ENCODE peak calls at places on chromosomes 13 and 19, in six cellular contexts. J is mesendoderm, N is neuronal stem cell, K is mesenchymal stem cell, B is H1, P is H9. L is an unnamed sample.

GRCh38 chr19:821976-822773 is 420 bp upstream of the PLPPR3 start:
- DNase-seq in J (no peak), K (no peak), N (peak; percentile 79), B (no peak), P (peak; percentile 71), L (no peak)

GRCh38 chr13:113084943-113085540 is 20.5 kb upstream of the F7 start:
- DNase-seq in P (no peak), K (no peak), B (no peak), N (no peak), J (no peak), L (no peak)

GRCh38 chr13:33004454-33004853 is 11.8 kb upstream of the KL start:
- DNase-seq in J (peak; percentile 40), K (peak; percentile 9), B (no peak), P (no peak), N (no peak), L (no peak)

GRCh38 chr13:98384739-98385138 is 192.2 kb downstream of the STK24 start:
- DNase-seq in J (no peak), N (no peak), B (no peak), P (no peak), K (peak; percentile 84), L (peak; percentile 63)

GRCh38 chr13:43924549-43925245 is 45.0 kb downstream of the LACC1 start:
- DNase-seq in K (no peak), B (no peak), N (no peak), P (no peak), J (no peak), L (no peak)

GRCh38 chr19:53644061-53644816 is 12.4 kb downstream of the DPRX start:
- DNase-seq in J (peak; percentile 33), P (peak; percentile 49), K (no peak), N (no peak), B (no peak), L (no peak)

GRCh38 chr19:5686647-5687359 is 3.3 kb upstream of the RPL36 start:
- DNase-seq in N (peak; percentile 96), K (peak; percentile 91), J (peak; percentile 96), P (peak; percentile 97), B (peak; percentile 90), L (peak; percentile 83)

GRCh38 chr13:20441066-20441465 is 84.6 kb downstream of the CRYL1 start:
- DNase-seq in B (no peak), J (no peak), K (no peak), N (no peak), P (no peak), L (no peak)

GRCh38 chr13:57311009-57311586 is 144.1 kb downstream of the PRR20E start:
- DNase-seq in J (peak; percentile 47), B (peak; percentile 10), K (no peak), P (peak; percentile 51), N (peak; percentile 21), L (no peak)

GRCh38 chr19:47842941-47843340 is 16.1 kb upstream of the TPRX2 start:
- DNase-seq in B (no peak), P (no peak), N (no peak), J (no peak), K (no peak), L (no peak)

GRCh38 chr13:38223093-38223492 is 126.6 kb upstream of the UFM1 start:
- DNase-seq in B (peak; percentile 17), K (peak; percentile 31), P (no peak), J (peak; percentile 68), N (peak; percentile 38), L (peak; percentile 1)

GRCh38 chr13:71624641-71625040 is 242.4 kb downstream of the DACH1 start:
- DNase-seq in B (no peak), K (peak; percentile 44), N (peak; percentile 14), P (no peak), J (peak; percentile 72), L (no peak)

GRCh38 chr19:4744451-4745170 is 21.0 kb upstream of the DPP9 start:
- DNase-seq in J (no peak), K (peak; percentile 76), B (no peak), N (no peak), P (no peak), L (peak; percentile 95)

GRCh38 chr13:32581177-32581786 is 5.0 kb upstream of the PDS5B start:
- DNase-seq in B (no peak), J (no peak), N (no peak), K (peak; percentile 35), P (no peak), L (peak; percentile 47)

GRCh38 chr19:5109560-5109959 is 140.6 kb downstream of the KDM4B start:
- DNase-seq in J (peak; percentile 73), N (no peak), K (no peak), P (peak; percentile 69), B (no peak), L (no peak)

GRCh38 chr19:37695144-37695899 is 24.2 kb downstream of the ZNF607 start:
- DNase-seq in P (peak; percentile 49), J (no peak), K (no peak), N (no peak), B (no peak), L (no peak)

GRCh38 chr19:6412111-6412999 is 12.3 kb downstream of the KHSRP start:
- DNase-seq in P (peak; percentile 90), B (peak; percentile 57), N (no peak), K (no peak), J (peak; percentile 67), L (no peak)

GRCh38 chr19:46976845-46977320 is 42.8 kb upstream of the NPAS1 start:
- DNase-seq in J (peak; percentile 97), B (no peak), K (peak; percentile 91), P (peak; percentile 70), N (peak; percentile 30), L (peak; percentile 55)

GRCh38 chr19:1315470-1316166 is 29.9 kb downstream of the EFNA2 start:
- DNase-seq in K (peak; percentile 25), B (no peak), J (peak; percentile 49), N (no peak), P (peak; percentile 78), L (peak; percentile 25)

GRCh38 chr19:28737526-28737925 is 475.4 kb downstream of the UQCRFS1 start:
- DNase-seq in K (no peak), B (no peak), N (no peak), P (no peak), J (no peak), L (no peak)

GRCh38 chr13:46087481-46087880 is 17.4 kb downstream of the CPB2 start:
- DNase-seq in N (no peak), J (no peak), K (no peak), B (no peak), P (no peak), L (no peak)

GRCh38 chr19:1935484-1936208 is 5.3 kb upstream of the CSNK1G2 start:
- DNase-seq in J (peak; percentile 78), N (no peak), B (no peak), K (peak; percentile 31), P (no peak), L (peak; percentile 28)

GRCh38 chr13:93559718-93560117 is 333.1 kb downstream of the GPC6 start:
- DNase-seq in K (peak; percentile 65), B (no peak), J (no peak), N (no peak), P (no peak), L (peak; percentile 84)

GRCh38 chr19:8321067-8321759 is at the start of the genes NDUFA7 and RPS28:
- DNase-seq in B (peak; percentile 87), P (peak; percentile 94), J (peak; percentile 97), N (peak; percentile 97), K (peak; percentile 95), L (peak; percentile 94)

GRCh38 chr19:4914736-4915501 is 5.6 kb downstream of the UHRF1 start:
- DNase-seq in J (peak; percentile 40), N (no peak), P (no peak), B (no peak), K (peak; percentile 82), L (peak; percentile 69)

GRCh38 chr13:20492036-20492435 is 33.6 kb downstream of the CRYL1 start:
- DNase-seq in P (no peak), K (no peak), B (no peak), N (no peak), J (no peak), L (no peak)

GRCh38 chr19:12836529-12836863 is 1.8 kb upstream of the MAST1 start:
- DNase-seq in P (no peak), J (no peak), N (no peak), K (no peak), B (no peak), L (no peak)

GRCh38 chr19:18503337-18503970 is 18.4 kb downstream of the ELL start:
- DNase-seq in K (no peak), B (no peak), J (no peak), N (no peak), P (no peak), L (no peak)
- H3K23ac ChIP-seq in K (no peak overlapping the region), B (no peak overlapping the region), J (no peak overlapping the region), N (peak overlapping the region; percentile 25), P (no peak overlapping the region), L (peak overlapping the region; percentile 69)

GRCh38 chr19:36139473-36140288 is at the start of gene CAPNS1:
- DNase-seq in N (peak; percentile 97), B (peak; percentile 91), P (peak; percentile 98), K (peak; percentile 95), J (peak; percentile 98), L (peak; percentile 93)
- H3K23ac ChIP-seq in N (peak within 1 kb of the TSS; percentile 86), B (no peak within 1 kb of the TSS), P (no peak within 1 kb of the TSS), K (peak within 1 kb of the TSS; percentile 14), J (peak within 1 kb of the TSS; percentile 15), L (peak within 1 kb of the TSS; percentile 96)

GRCh38 chr13:109587689-109588088 is 198.7 kb downstream of the IRS2 start:
- DNase-seq in N (no peak), K (no peak), J (no peak), P (no peak), B (no peak), L (no peak)

GRCh38 chr13:109584844-109585361 is 201.5 kb downstream of the IRS2 start:
- DNase-seq in K (peak; percentile 11), N (no peak), J (peak; percentile 76), P (no peak), B (no peak), L (no peak)

DNA sequence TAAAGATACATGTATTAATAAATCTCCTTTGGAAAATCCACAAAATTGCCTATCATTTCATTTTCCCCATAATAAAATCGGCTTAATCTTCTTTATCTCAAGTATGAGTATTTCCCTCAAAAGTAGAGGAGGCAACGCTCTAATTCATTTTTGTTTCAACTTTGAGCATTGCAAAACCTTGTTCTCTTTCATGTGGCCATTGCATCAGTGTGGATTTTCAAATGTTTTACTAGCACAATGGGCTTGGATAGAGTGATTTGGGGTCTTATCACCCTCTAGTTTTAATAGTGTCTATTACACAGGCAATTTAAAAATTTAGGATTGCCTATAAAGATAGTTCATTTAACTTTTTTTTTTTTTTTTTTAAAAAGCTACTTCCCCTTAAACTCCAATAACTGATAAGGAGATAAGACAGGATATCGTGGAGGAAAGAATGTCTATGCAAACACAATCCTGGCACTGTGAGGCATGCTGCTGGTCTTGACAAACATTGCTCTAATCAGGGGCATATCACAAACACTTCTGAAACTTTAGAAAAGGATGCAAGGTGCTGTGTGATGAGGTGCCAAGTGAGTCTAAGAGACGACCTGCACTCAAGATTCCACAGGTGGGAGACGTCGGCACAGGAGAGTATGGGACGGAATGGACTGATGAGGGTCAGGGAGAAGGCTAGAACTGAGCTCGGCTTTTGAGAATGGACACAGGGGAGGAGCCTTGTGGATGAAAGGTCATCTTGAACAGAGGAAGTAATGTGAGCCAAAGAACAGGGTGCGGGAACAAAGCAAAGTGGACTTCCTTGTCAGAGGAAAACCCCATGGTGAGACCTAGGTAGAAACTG is 199.7 kb downstream of the IRS2 start:
- DNase-seq in N (no peak), J (peak; percentile 61), P (no peak), K (no peak), B (no peak), L (no peak)
- H3K23ac ChIP-seq in N (no peak overlapping the region), J (no peak overlapping the region), P (no peak overlapping the region), K (no peak overlapping the region), B (no peak overlapping the region), L (no peak overlapping the region)

DNA sequence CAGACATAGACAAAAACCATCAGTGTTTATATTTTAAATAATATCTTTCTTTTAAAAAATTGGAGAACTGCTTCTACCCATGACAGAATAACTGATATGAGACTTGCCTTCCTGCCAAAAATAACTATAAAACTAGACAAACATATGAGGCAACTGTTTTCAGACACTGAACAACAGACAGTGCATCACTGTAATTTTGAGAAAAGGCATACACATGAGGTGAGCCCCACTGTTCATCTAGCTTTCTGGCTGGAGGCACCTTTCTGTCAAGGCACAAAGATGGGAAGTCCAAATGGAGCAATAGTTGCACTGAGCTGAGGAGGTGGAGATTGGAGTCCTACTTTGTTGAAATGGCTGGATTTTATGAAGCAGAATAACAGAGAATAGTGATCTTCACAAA is 71.9 kb upstream of the ZNF507 start:
- DNase-seq in J (no peak), P (no peak), B (no peak), N (no peak), K (no peak), L (no peak)
- H3K23ac ChIP-seq in J (no peak overlapping the region), P (no peak overlapping the region), B (no peak overlapping the region), N (no peak overlapping the region), K (no peak overlapping the region), L (no peak overlapping the region)

L was measured in IMR-90.